ENCODE peak calls at places on chromosomes 3 and 15, in seven cellular contexts. V, K, S, A, Z, G and N are unnamed samples.

GRCh38 chr3:105807146-105807545 is 61.7 kb downstream of the CBLB start:
- DNase-seq in V (no peak), K (no peak), S (no peak), A (no peak), Z (no peak), G (no peak), N (no peak)

GRCh38 chr15:31326729-31327673 is at the start of gene KLF13:
- DNase-seq in V (peak), K (peak), S (no peak), A (no peak), Z (peak), G (peak), N (peak)

GRCh38 chr3:128080323-128080898 is 28.2 kb downstream of the SEC61A1 start:
- DNase-seq in V (no peak), K (no peak), S (no peak), A (no peak), Z (no peak), G (no peak), N (peak)

GRCh38 chr3:120741837-120742197 is 499 bp downstream of the RABL3 start:
- DNase-seq in V (no peak), K (no peak), S (no peak), A (no peak), Z (no peak), G (no peak), N (peak)

GRCh38 chr3:108513961-108514360 is 3.6 kb upstream of the MYH15 start:
- DNase-seq in V (no peak), K (no peak), S (no peak), A (no peak), Z (no peak), G (no peak), N (no peak)

GRCh38 chr3:189664311-189664710 is 33.1 kb downstream of the TP63 start:
- DNase-seq in V (no peak), K (no peak), S (peak), A (no peak), Z (no peak), G (no peak), N (peak)

GRCh38 chr3:149421764-149422163 is 44.3 kb upstream of the TM4SF1 start:
- DNase-seq in V (no peak), K (no peak), S (no peak), A (no peak), Z (no peak), G (no peak), N (no peak)

GRCh38 chr3:58167431-58168351 is 43.1 kb downstream of the DNASE1L3 start:
- DNase-seq in V (peak), K (peak), S (peak), A (peak), Z (peak), G (peak), N (peak)

GRCh38 chr15:95972136-95972553 is 358.4 kb upstream of the NR2F2 start:
- DNase-seq in V (no peak), K (no peak), S (no peak), A (peak), Z (no peak), G (peak), N (peak)

GRCh38 chr3:195187609-195188529 is 83.1 kb downstream of the XXYLT1 start:
- DNase-seq in V (no peak), K (no peak), S (no peak), A (no peak), Z (no peak), G (no peak), N (peak)

GRCh38 chr3:123678108-123678511 is 93.3 kb upstream of the HACD2 start:
- DNase-seq in V (no peak), K (no peak), S (no peak), A (peak), Z (no peak), G (peak), N (peak)

GRCh38 chr15:88124199-88124598 is 132.3 kb downstream of the NTRK3 start:
- DNase-seq in V (no peak), K (no peak), S (no peak), A (no peak), Z (no peak), G (no peak), N (no peak)

GRCh38 chr3:119380697-119381096 is 82.7 kb downstream of the TMEM39A start:
- DNase-seq in V (no peak), K (no peak), S (peak), A (no peak), Z (no peak), G (no peak), N (no peak)

GRCh38 chr3:14889943-14890342 is 57.4 kb upstream of the NR2C2 start:
- DNase-seq in V (no peak), K (no peak), S (no peak), A (no peak), Z (no peak), G (no peak), N (no peak)

GRCh38 chr3:149968216-149968615 is 2.5 kb downstream of the PFN2 start:
- DNase-seq in V (no peak), K (no peak), S (no peak), A (no peak), Z (no peak), G (no peak), N (peak)

GRCh38 chr3:123083446-123084124 is 16.8 kb downstream of the PDIA5 start:
- DNase-seq in V (no peak), K (no peak), S (no peak), A (no peak), Z (no peak), G (no peak), N (peak)

GRCh38 chr15:83692820-83693581 is 39.1 kb downstream of the ADAMTSL3 start:
- DNase-seq in V (no peak), K (no peak), S (no peak), A (peak), Z (no peak), G (no peak), N (peak)

GRCh38 chr15:70257573-70258220 is 160.0 kb upstream of the TLE3 start:
- DNase-seq in V (no peak), K (no peak), S (no peak), A (no peak), Z (no peak), G (no peak), N (no peak)

GRCh38 chr3:98376631-98377030 is 13.8 kb upstream of the OR5K3 start:
- DNase-seq in V (no peak), K (no peak), S (no peak), A (no peak), Z (no peak), G (no peak), N (no peak)

GRCh38 chr3:108090066-108090700 is 648 bp downstream of the CD47 start:
- DNase-seq in V (peak), K (peak), S (peak), A (peak), Z (peak), G (peak), N (peak)

GRCh38 chr15:96183020-96183926 is 147.2 kb upstream of the NR2F2 start:
- DNase-seq in V (no peak), K (no peak), S (no peak), A (no peak), Z (no peak), G (no peak), N (no peak)

GRCh38 chr15:59172289-59172901 is 34.2 kb upstream of the LDHAL6B start:
- DNase-seq in V (no peak), K (no peak), S (no peak), A (no peak), Z (no peak), G (no peak), N (no peak)

GRCh38 chr15:52228928-52229327 is 37.7 kb upstream of the GNB5 start:
- DNase-seq in V (no peak), K (no peak), S (no peak), A (no peak), Z (no peak), G (no peak), N (no peak)

GRCh38 chr3:56916697-56917336 is 115.1 kb upstream of the ARHGEF3 start:
- DNase-seq in V (no peak), K (no peak), S (no peak), A (no peak), Z (no peak), G (no peak), N (no peak)

GRCh38 chr15:92025717-92026270 is 172.3 kb downstream of the SLCO3A1 start:
- DNase-seq in V (no peak), K (no peak), S (no peak), A (no peak), Z (no peak), G (no peak), N (no peak)

GRCh38 chr3:58044656-58045055 is 36.4 kb downstream of the FLNB start:
- DNase-seq in V (no peak), K (no peak), S (no peak), A (no peak), Z (no peak), G (no peak), N (peak)

GRCh38 chr15:82810061-82810862 is 834 bp downstream of the WHAMM start:
- DNase-seq in V (no peak), K (peak), S (peak), A (peak), Z (peak), G (peak), N (peak)

GRCh38 chr3:164199982-164200823 is 878.1 kb downstream of the SI start:
- DNase-seq in V (no peak), K (no peak), S (no peak), A (no peak), Z (no peak), G (no peak), N (peak)

GRCh38 chr3:59839283-59839682 is 789.5 kb upstream of the CFAP20DC start:
- DNase-seq in V (no peak), K (no peak), S (no peak), A (no peak), Z (no peak), G (no peak), N (peak)

GRCh38 chr3:155302476-155302875 is 9.0 kb upstream of the STRIT1 start:
- DNase-seq in V (no peak), K (no peak), S (no peak), A (no peak), Z (no peak), G (no peak), N (peak)

GRCh38 chr15:85581495-85581894 is 201.1 kb downstream of the AKAP13 start:
- DNase-seq in V (no peak), K (no peak), S (no peak), A (peak), Z (no peak), G (no peak), N (no peak)

GRCh38 chr3:39809995-39810595 is 686 bp downstream of the MYRIP start:
- DNase-seq in V (no peak), K (no peak), S (no peak), A (no peak), Z (no peak), G (peak), N (no peak)

GRCh38 chr15:36808401-36809160 is 229.2 kb downstream of the CDIN1 start:
- DNase-seq in V (no peak), K (no peak), S (no peak), A (no peak), Z (no peak), G (no peak), N (peak)